ENCODE peak calls at places on chromosomes 5 and 9, in five cellular contexts. Q is brain microvascular endothelial cell, H is psoas muscle, J is AG09309, I is prostate gland. X is an unnamed sample.

GRCh38 chr5:61301820-61302563 is 30.1 kb upstream of the ZSWIM6 start:
- DNase-seq in Q (peak; percentile 99), H (peak; percentile 83), J (peak; percentile 97), I (peak; percentile 90), X (peak; percentile 98)

GRCh38 chr5:88283690-88284089 is 15.0 kb upstream of the TMEM161B start:
- DNase-seq in Q (no peak), H (no peak), J (no peak), I (no peak), X (no peak)

GRCh38 chr9:69882998-69883565 is 62.5 kb downstream of the CFAP95 start:
- DNase-seq in Q (no peak), H (no peak), J (no peak), I (no peak), X (no peak)

GRCh38 chr5:148268556-148268955 is at the start of gene SPINK13:
- DNase-seq in Q (peak; percentile 49), H (no peak), J (peak; percentile 71), I (no peak), X (peak; percentile 4)

GRCh38 chr5:172620506-172620905 is 20.6 kb upstream of the NEURL1B start:
- DNase-seq in Q (no peak), H (no peak), J (no peak), I (no peak), X (no peak)

GRCh38 chr9:131438190-131438589 is 44.3 kb downstream of the PRRC2B start:
- DNase-seq in Q (no peak), H (peak; percentile 21), J (no peak), I (no peak), X (no peak)

GRCh38 chr5:62315376-62316049 is 9.5 kb downstream of the KIF2A start:
- DNase-seq in Q (no peak), H (no peak), J (no peak), I (no peak), X (peak; percentile 63)

GRCh38 chr9:95381243-95381642 is 63.7 kb upstream of the FANCC start:
- DNase-seq in Q (peak; percentile 74), H (no peak), J (no peak), I (no peak), X (peak; percentile 24)

GRCh38 chr9:18632624-18633407 is 158.9 kb downstream of the ADAMTSL1 start:
- DNase-seq in Q (peak; percentile 90), H (no peak), J (peak; percentile 84), I (peak; percentile 9), X (peak; percentile 90)

GRCh38 chr5:155625897-155626543 is 612.5 kb downstream of the KIF4B start:
- DNase-seq in Q (no peak), H (no peak), J (no peak), I (no peak), X (no peak)

GRCh38 chr9:124716795-124717194 is 54.3 kb downstream of the NR6A1 start:
- DNase-seq in Q (no peak), H (no peak), J (no peak), I (no peak), X (peak; percentile 75)

GRCh38 chr9:110977259-110977709 is 61.0 kb downstream of the LPAR1 start:
- DNase-seq in Q (peak; percentile 36), H (no peak), J (no peak), I (no peak), X (peak; percentile 63)

GRCh38 chr5:151581841-151582583 is 9.1 kb downstream of the FAT2 start:
- DNase-seq in Q (no peak), H (no peak), J (no peak), I (peak; percentile 64), X (no peak)

GRCh38 chr9:117763314-117763713 is 59.1 kb downstream of the TLR4 start:
- DNase-seq in Q (peak; percentile 69), H (no peak), J (peak; percentile 13), I (no peak), X (peak; percentile 72)

GRCh38 chr9:85258823-85259370 is 482.9 kb downstream of the AGTPBP1 start:
- DNase-seq in Q (peak; percentile 74), H (peak; percentile 60), J (peak; percentile 59), I (peak; percentile 16), X (peak; percentile 54)

GRCh38 chr5:14831006-14831338 is 40.6 kb downstream of the ANKH start:
- DNase-seq in Q (no peak), H (no peak), J (no peak), I (no peak), X (no peak)
- H3K4me3 ChIP-seq in Q (no peak overlapping the region), H (no peak overlapping the region), J (no peak overlapping the region), I (no peak overlapping the region), X (no peak overlapping the region)

GRCh38 chr9:36961051-36961450 is 73.0 kb downstream of the PAX5 start:
- DNase-seq in Q (no peak), H (no peak), J (no peak), I (no peak), X (no peak)

GRCh38 chr9:36961568-36962360 is 72.3 kb downstream of the PAX5 start:
- DNase-seq in Q (peak; percentile 1), H (no peak), J (no peak), I (peak; percentile 22), X (peak; percentile 32)

GRCh38 chr9:36964791-36965190 is 69.3 kb downstream of the PAX5 start:
- DNase-seq in Q (no peak), H (no peak), J (no peak), I (no peak), X (no peak)

GRCh38 chr9:36962721-36963120 is 71.3 kb downstream of the PAX5 start:
- DNase-seq in Q (no peak), H (no peak), J (no peak), I (no peak), X (no peak)

DNA sequence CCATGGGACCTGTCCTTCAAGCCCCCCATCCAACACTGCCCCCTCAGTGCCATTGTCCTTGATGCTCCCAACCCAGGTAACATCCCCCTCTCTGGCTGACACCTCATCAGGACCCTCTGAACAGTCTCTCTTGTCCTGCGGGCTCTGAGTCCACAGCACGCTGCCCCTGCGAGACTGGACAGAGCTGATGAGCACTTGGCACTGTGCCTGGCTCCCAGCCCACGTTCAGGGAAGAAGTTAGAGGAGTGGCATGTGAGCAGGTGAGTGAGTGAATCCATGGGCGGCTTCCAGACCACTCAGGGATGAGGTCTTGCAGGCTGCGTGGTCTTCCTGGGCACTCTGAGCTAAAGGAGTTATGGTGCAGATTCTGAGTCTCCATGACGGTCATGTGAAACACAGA is 70.7 kb downstream of the PAX5 start:
- DNase-seq in Q (no peak), H (no peak), J (no peak), I (no peak), X (no peak)
- TF ChIP-seq CTCF in Q (no peak), H (no peak), J (no peak), I (no peak), X (no peak)

DNA sequence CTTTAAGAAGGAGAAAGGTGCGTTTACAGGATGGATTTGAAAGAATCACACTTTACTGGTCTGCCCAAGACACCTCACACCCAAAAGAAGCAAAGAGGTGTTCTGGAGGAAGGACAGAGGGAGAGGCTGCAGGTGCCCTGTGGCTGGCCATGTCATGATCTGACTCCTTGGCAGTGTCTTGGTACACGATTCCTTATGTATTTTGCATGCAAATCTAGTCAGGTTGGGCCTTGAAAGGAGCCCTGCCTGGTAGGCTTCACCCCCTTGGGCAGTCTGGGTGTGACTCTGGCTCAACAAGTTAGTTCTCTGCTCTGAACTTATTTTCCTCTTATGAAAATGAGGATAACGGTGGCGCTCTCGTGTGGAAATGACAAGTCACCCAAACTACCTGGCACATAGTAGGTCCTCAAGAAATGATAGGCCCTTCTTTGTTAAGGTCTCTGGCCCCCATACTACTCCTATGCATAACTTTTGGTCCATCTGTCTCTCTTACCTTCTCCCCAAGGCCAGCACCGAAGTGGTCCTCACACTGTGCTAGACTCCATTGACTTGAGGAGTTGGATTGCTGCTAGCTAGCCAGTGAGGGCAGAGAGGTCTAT is 212.5 kb downstream of the SEMA6A start:
- DNase-seq in Q (no peak), H (no peak), J (no peak), I (no peak), X (no peak)
- H3K4me3 ChIP-seq in Q (peak overlapping the region; percentile 51), H (peak overlapping the region; percentile 54), J (no peak overlapping the region), I (no peak overlapping the region), X (peak overlapping the region; percentile 35)

DNA sequence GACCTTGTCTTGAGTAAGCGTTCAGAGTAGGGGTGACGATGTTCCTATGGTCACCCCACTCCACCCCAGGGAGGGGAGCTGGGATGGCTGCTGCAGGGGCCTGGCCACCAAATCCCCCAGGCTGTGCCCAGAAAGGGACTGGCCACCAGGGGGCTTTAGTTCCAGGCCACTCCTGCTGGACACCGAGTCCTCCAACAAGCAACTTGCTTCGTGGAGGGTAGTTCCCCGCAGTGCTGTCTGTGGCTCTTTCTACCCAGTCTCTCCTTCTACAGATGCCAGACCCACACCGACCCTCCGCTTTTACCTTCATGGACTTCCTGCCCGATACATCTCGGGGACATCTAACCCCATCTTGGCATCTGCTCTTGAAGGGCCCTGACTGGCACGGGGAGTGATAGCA is 35.7 kb upstream of the GABRP start:
- DNase-seq in Q (peak; percentile 26), H (no peak), J (no peak), I (no peak), X (no peak)
- TF ChIP-seq CTCF in Q (peak; percentile 73), H (peak; percentile 20), J (peak; percentile 31), I (peak; percentile 8), X (peak; percentile 48)

GRCh38 chr5:14011089-14012004 is 66.9 kb upstream of the DNAH5 start:
- DNase-seq in Q (peak; percentile 87), H (peak; percentile 92), J (peak; percentile 47), I (peak; percentile 83), X (peak; percentile 88)
- H3K4me3 ChIP-seq in Q (peak overlapping the region; percentile 81), H (peak overlapping the region; percentile 83), J (peak overlapping the region; percentile 62), I (peak overlapping the region; percentile 51), X (peak overlapping the region; percentile 70)

GRCh38 chr5:116042375-116042774 is 10.1 kb downstream of the ARL14EPL start:
- DNase-seq in Q (no peak), H (no peak), J (no peak), I (no peak), X (no peak)

GRCh38 chr5:116032991-116033390 is 719 bp downstream of the ARL14EPL start:
- DNase-seq in Q (no peak), H (no peak), J (no peak), I (no peak), X (no peak)

GRCh38 chr5:116035123-116035522 is 2.9 kb downstream of the ARL14EPL start:
- DNase-seq in Q (peak; percentile 2), H (no peak), J (no peak), I (no peak), X (no peak)

GRCh38 chr5:116038817-116039216 is 6.5 kb downstream of the ARL14EPL start:
- DNase-seq in Q (no peak), H (no peak), J (no peak), I (no peak), X (no peak)

GRCh38 chr5:116037236-116037822 is 5.1 kb downstream of the ARL14EPL start:
- DNase-seq in Q (no peak), H (no peak), J (no peak), I (no peak), X (peak; percentile 44)
- TF ChIP-seq CTCF in Q (no peak), H (no peak), J (peak; percentile 8), I (no peak), X (no peak)

GRCh38 chr5:143898381-143898780 is 86.4 kb downstream of the HMHB1 start:
- DNase-seq in Q (no peak), H (no peak), J (no peak), I (no peak), X (no peak)
- H3K4me3 ChIP-seq in Q (no peak overlapping the region), H (no peak overlapping the region), J (no peak overlapping the region), I (no peak overlapping the region), X (no peak overlapping the region)

GRCh38 chr5:132490484-132491367 is at the start of gene IRF1:
- DNase-seq in Q (peak; percentile 90), H (peak; percentile 98), J (peak; percentile 86), I (peak; percentile 97), X (peak; percentile 97)
- TF ChIP-seq CTCF in Q (no peak), H (peak; percentile 3), J (no peak), I (peak; percentile 55), X (no peak)

X was measured in foreskin fibroblast.